ENCODE peak calls at places on chromosomes 4 and X, in eight cellular contexts. X is fibroblast of lung; L is left ventricle myocardium inferior; I is A549; C is thoracic aorta; M is CD8-positive, alpha-beta T cell; A is GM23338; J is colonic mucosa. K is an unnamed sample.

GRCh38 chr4:168434993-168435392 is 45.3 kb downstream of the DDX60L start:
- DNase-seq in C (no peak), X (no peak), M (no peak), L (no peak), A (no peak), I (no peak), J (no peak), K (no peak)

GRCh38 chr4:75031746-75032145 is 98.8 kb downstream of the PARM1 start:
- DNase-seq in I (no peak), J (no peak), C (no peak), M (no peak), X (no peak), L (no peak), A (no peak), K (no peak)

GRCh38 chr4:139514382-139515059 is 41.5 kb downstream of the SETD7 start:
- DNase-seq in L (no peak), C (no peak), M (no peak), A (no peak), J (no peak), I (no peak), X (no peak), K (no peak)

GRCh38 chr4:56757270-56757746 is 64.2 kb downstream of the SPINK2 start:
- DNase-seq in L (no peak), J (no peak), I (no peak), M (peak), X (peak), A (no peak), C (no peak), K (peak)

GRCh38 chrX:21487832-21488231 is 113.6 kb downstream of the CNKSR2 start:
- DNase-seq in I (peak), M (no peak), A (peak), J (peak), C (no peak), X (no peak), L (no peak), K (no peak)

GRCh38 chr4:72326692-72327632 is 242.1 kb downstream of the ADAMTS3 start:
- DNase-seq in J (no peak), L (no peak), M (no peak), A (peak), X (peak), C (no peak), I (peak), K (no peak)

GRCh38 chr4:3689006-3689405 is 77.2 kb upstream of the ADRA2C start:
- DNase-seq in A (no peak), X (no peak), L (no peak), J (no peak), M (no peak), C (no peak), I (no peak), K (no peak)

GRCh38 chr4:181018472-181018871 is 1224.7 kb upstream of the TENM3 start:
- DNase-seq in A (no peak), C (no peak), J (no peak), X (no peak), M (no peak), L (no peak), I (no peak), K (no peak)

GRCh38 chrX:115642895-115643530 is 82.0 kb downstream of the PLS3 start:
- DNase-seq in J (peak), X (peak), L (no peak), I (peak), C (no peak), A (peak), M (peak), K (peak)

GRCh38 chr4:140790765-140791164 is 34.6 kb upstream of the TBC1D9 start:
- DNase-seq in A (no peak), J (peak), L (peak), C (no peak), M (no peak), X (peak), I (no peak), K (no peak)

GRCh38 chr4:185782523-185782922 is 29.5 kb downstream of the SORBS2 start:
- DNase-seq in I (no peak), A (no peak), J (no peak), L (no peak), X (peak), C (no peak), M (no peak), K (no peak)

GRCh38 chr4:72432282-72432681 is 136.7 kb downstream of the ADAMTS3 start:
- DNase-seq in X (no peak), A (no peak), J (no peak), L (no peak), M (no peak), C (no peak), I (no peak), K (no peak)

GRCh38 chr4:184413227-184414064 is 60.9 kb downstream of the IRF2 start:
- DNase-seq in A (no peak), M (no peak), I (no peak), X (no peak), C (no peak), J (peak), L (no peak), K (no peak)

GRCh38 chr4:113684534-113685091 is 76.9 kb downstream of the CAMK2D start:
- DNase-seq in C (peak), X (peak), A (peak), L (peak), I (peak), M (no peak), J (peak), K (peak)

GRCh38 chrX:136196691-136197155 is 49.4 kb downstream of the FHL1 start:
- DNase-seq in M (no peak), J (no peak), I (no peak), C (no peak), L (no peak), A (no peak), X (no peak), K (no peak)

GRCh38 chr4:172776203-172776896 is 392.3 kb upstream of the GALNT7 start:
- DNase-seq in I (no peak), L (no peak), A (no peak), X (no peak), J (no peak), C (no peak), M (no peak), K (no peak)

GRCh38 chrX:17826609-17827496 is 34.2 kb downstream of the RAI2 start:
- DNase-seq in J (peak), L (no peak), A (no peak), C (no peak), I (no peak), M (no peak), X (peak), K (peak)

GRCh38 chr4:132334081-132334480 is 815.0 kb upstream of the PCDH10 start:
- DNase-seq in M (no peak), L (no peak), A (no peak), I (no peak), C (no peak), X (no peak), J (no peak), K (no peak)

GRCh38 chr4:184388106-184388505 is 86.2 kb downstream of the IRF2 start:
- DNase-seq in J (no peak), C (no peak), M (no peak), X (no peak), L (no peak), I (no peak), A (no peak), K (no peak)

GRCh38 chr4:184596617-184597185 is 52.5 kb downstream of the CASP3 start:
- DNase-seq in M (no peak), X (no peak), I (no peak), C (no peak), L (no peak), A (no peak), J (no peak), K (peak)

GRCh38 chr4:130486841-130487240 is 1390.9 kb downstream of the C4orf33 start:
- DNase-seq in I (no peak), C (no peak), J (no peak), A (no peak), L (no peak), M (no peak), X (no peak), K (no peak)

GRCh38 chrX:2572740-2573139 is 72.0 kb upstream of the DHRSX start:
- DNase-seq in J (no peak), M (no peak), C (no peak), A (no peak), I (peak), X (no peak), L (no peak), K (peak)

GRCh38 chr4:2281575-2282343 is 19.9 kb upstream of the MXD4 start:
- DNase-seq in C (no peak), J (no peak), I (no peak), X (no peak), M (peak), A (no peak), L (no peak), K (no peak)

GRCh38 chr4:14375816-14376215 is 626.5 kb upstream of the CPEB2 start:
- DNase-seq in L (no peak), I (no peak), X (no peak), M (no peak), C (no peak), A (no peak), J (no peak), K (peak)

GRCh38 chr4:139838811-139839210 is 173.2 kb downstream of the MGST2 start:
- DNase-seq in J (no peak), A (no peak), L (no peak), X (no peak), I (no peak), M (no peak), C (no peak), K (no peak)

GRCh38 chr4:40212674-40213504 is 16.1 kb downstream of the RHOH start:
- DNase-seq in A (no peak), C (no peak), X (peak), I (no peak), M (no peak), J (no peak), L (no peak), K (no peak)

DNA sequence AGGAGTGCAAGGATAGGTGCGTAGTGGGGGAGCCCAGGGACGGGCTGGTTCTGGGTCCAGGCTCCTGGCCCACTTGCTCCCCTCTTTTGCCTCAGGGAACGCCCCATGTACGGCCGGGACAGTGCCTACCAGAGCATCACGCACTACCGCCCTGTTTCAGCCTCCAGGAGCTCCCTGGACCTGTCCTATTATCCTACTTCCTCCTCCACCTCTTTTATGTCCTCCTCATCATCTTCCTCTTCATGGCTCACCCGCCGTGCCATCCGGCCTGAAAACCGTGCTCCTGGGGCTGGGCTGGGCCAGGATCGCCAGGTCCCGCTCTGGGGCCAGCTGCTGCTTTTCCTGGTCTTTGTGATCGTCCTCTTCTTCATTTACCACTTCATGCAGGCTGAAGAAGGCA is 1.7 kb downstream of the EMD start:
- DNase-seq in J (no peak), X (no peak), I (no peak), L (no peak), M (no peak), A (no peak), C (no peak), K (no peak)
- H3K4me3 ChIP-seq in J (no peak), X (peak), I (peak), L (peak), M (no peak), A (peak), C (peak), K (peak)

DNA sequence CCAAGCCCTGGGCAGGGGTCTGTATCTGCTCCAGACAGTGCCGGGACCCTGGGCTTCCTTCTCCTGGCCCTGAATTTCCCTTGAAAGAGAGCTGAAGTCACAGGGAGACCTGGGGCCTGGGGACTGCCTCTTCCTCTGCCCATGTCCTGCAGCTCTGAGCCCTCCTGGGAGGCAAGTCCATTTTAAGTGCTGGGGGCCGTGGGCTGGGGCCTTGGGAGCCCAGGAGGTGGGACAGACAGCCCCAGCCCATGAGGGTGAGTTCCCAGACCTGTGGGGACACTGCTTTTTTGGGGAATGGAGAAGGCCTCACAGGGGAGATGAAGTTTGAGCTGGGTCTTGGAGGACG is 4.8 kb upstream of the CXCR3 start:
- DNase-seq in A (no peak), C (no peak), M (no peak), J (no peak), L (no peak), X (no peak), I (no peak), K (no peak)
- H3K27ac ChIP-seq in A (no peak), C (peak), M (peak), J (peak), L (peak), X (peak), I (no peak), K (no peak)

GRCh38 chrX:11553594-11553993 is 112.1 kb downstream of the ARHGAP6 start:
- DNase-seq in L (no peak), A (no peak), M (no peak), J (no peak), I (no peak), X (no peak), C (no peak), K (no peak)

GRCh38 chrX:11562570-11562969 is 103.2 kb downstream of the ARHGAP6 start:
- DNase-seq in A (no peak), J (no peak), X (no peak), L (no peak), I (no peak), M (no peak), C (no peak), K (no peak)

GRCh38 chrX:11557120-11557519 is 108.6 kb downstream of the ARHGAP6 start:
- DNase-seq in C (no peak), L (no peak), J (no peak), I (peak), M (no peak), A (no peak), X (peak), K (peak)

GRCh38 chrX:11555759-11556158 is 110.0 kb downstream of the ARHGAP6 start:
- DNase-seq in I (no peak), X (no peak), C (no peak), J (no peak), M (no peak), L (no peak), A (no peak), K (peak)

DNA sequence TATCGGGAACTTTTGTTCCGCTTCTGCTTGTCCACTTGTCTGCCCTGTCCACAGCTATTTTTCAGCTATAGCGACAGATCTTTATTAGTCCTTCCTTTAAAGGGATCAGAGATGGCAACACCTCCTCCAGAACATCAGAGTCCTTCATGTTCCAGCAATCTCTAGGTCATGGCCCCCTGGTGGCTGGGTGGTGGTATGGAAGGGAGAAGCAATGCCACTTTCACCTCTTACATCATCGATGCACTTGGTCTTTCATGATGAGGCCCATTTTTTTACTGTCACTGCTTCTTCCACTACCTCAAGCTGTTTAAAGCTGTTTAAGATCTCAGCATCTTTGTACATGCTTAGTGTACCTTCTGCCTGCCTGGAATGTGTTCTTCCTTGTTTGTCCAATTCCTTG is 106.7 kb downstream of the ARHGAP6 start:
- DNase-seq in A (peak), C (no peak), J (peak), M (peak), L (no peak), X (no peak), I (peak), K (peak)
- TF ChIP-seq CTCF in A (peak), C (no peak), J (peak), M (peak), L (no peak), X (peak), I (no peak), K (peak)

GRCh38 chr4:31022702-31023101 is 302.5 kb downstream of the PCDH7 start:
- DNase-seq in X (no peak), J (no peak), I (no peak), L (no peak), M (no peak), A (no peak), C (no peak), K (no peak)
- H3K4me3 ChIP-seq in X (no peak), J (no peak), I (no peak), L (peak), M (no peak), A (no peak), C (no peak), K (no peak)

DNA sequence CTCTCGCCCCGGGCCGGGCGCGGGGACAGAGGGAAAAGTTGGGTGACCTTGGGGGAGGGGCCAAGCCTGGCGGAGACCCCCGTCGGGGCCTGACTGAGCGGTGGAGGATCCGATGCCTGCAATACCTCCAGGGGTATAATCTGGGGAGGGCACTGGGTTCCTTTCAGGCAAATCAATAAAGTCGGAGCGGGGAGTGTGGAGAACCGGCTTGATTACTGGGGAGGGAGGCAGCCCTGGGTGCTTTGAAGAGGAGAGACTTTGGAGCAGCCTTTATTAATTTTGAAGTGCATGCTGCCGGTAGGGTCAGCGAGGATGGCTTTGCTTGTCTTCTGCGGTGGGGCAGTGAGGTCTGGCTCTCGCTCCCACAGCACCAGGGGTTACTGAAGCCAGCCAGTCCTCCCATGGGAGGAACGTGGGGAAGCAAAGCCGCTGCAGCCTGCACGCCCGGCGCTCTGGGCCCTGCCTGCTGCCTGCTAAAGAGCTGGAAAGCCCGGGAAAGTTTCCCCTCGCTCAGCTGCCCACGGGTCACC is 396 bp upstream of the LGI2 start:
- DNase-seq in M (no peak), J (no peak), I (no peak), L (peak), C (no peak), A (peak), X (peak), K (peak)
- H3K27ac ChIP-seq in M (no peak), J (no peak), I (peak), L (peak), C (no peak), A (no peak), X (no peak), K (no peak)

DNA sequence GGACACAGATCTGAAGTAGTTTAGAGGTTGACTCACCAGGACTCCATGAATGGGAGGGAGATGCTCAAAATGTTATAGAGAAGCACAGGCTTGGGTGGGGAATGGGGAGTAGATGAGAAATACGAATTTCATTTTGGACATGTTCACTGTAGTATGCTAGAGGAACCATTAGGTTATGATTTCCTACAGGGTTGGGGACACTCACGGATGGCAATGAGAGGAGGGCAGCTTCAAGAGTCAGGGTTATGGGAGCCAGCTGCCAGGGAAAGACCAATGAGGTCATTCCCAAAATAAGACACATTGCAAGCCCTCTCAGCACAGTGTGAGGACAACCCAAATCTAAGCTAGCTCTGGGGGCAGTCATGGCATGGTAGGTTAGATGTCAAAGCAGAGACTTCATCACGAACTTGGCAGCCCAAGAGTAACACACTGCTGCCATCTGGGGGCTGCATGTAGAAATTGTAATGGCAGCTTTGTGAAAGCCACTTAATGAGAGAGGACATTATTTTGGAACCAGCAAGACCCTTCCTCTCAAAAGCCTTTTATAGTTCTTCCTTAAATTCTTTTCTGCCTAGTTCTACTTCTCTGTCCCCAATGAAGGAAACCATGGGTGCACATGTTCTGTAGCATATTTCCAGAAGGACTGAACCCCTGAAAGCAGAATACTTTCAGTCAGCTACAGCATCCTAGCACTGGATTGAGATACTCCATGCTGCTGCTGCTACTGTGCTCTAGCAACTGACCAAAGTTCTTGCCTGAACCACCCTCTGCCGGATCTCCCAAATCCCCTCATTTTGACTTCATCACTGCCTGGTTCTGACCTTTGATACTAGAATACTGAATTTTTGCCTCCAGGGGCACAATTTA is 16.2 kb upstream of the ZCCHC12 start:
- DNase-seq in I (peak), C (no peak), A (peak), J (peak), X (peak), L (peak), M (peak), K (no peak)
- TF ChIP-seq CTCF in I (peak), C (peak), A (peak), J (peak), X (peak), L (peak), M (peak), K (peak)

GRCh38 chrX:37353646-37354045 is 4.5 kb downstream of the PRRG1 start:
- DNase-seq in J (no peak), L (no peak), I (no peak), X (no peak), C (no peak), M (no peak), A (no peak), K (no peak)

GRCh38 chrX:37348237-37349130 is 680 bp upstream of the PRRG1 start:
- DNase-seq in L (no peak), X (peak), M (no peak), J (no peak), I (no peak), A (no peak), C (no peak), K (no peak)

GRCh38 chrX:37350034-37350365 is 836 bp downstream of the PRRG1 start:
- DNase-seq in L (no peak), M (no peak), J (no peak), A (no peak), X (peak), C (no peak), I (peak), K (peak)

GRCh38 chrX:37347420-37347819 is 1.7 kb upstream of the PRRG1 start:
- DNase-seq in C (no peak), I (no peak), M (no peak), A (peak), L (no peak), X (peak), J (no peak), K (no peak)

GRCh38 chrX:37349131-37350033 is at the start of gene PRRG1:
- DNase-seq in J (peak), L (peak), C (peak), X (peak), M (no peak), I (peak), A (peak), K (peak)
- H3K4me3 ChIP-seq in J (peak), L (peak), C (peak), X (peak), M (no peak), I (peak), A (peak), K (peak)